ENCODE peak calls at places on chromosomes 4 and X, in nine cellular contexts. W is gastrocnemius medialis; V is activated CD4-positive, CD25-positive, alpha-beta regulatory T cell treated with anti-CD3 and anti-CD28 coated beads, Interleukin-2, amount 50 U/mL, for 24 hours; Q is CD4-positive, alpha-beta T cell; E is Right ventricle myocardium superior; B is Right ventricle myocardium inferior; X is upper lobe of left lung; J is left lung; I is activated CD8-positive, alpha-beta T cell treated with anti-CD3 and anti-CD28 coated beads for 36 hours. L is an unnamed sample.

GRCh38 chr4:53376900-53377299 is 541 bp upstream of the FIP1L1 start:
- ATAC-seq in V (no peak), I (no peak), J (no peak), Q (no peak), E (no peak), X (no peak), B (no peak), W (no peak), L (no peak)

GRCh38 chr4:129822708-129823504 is 727.0 kb downstream of the C4orf33 start:
- ATAC-seq in E (peak), B (no peak), J (peak), X (no peak), W (no peak), V (no peak), I (no peak), Q (no peak), L (no peak)

GRCh38 chrX:47327902-47328301 is 42.5 kb upstream of the ZNF157 start:
- ATAC-seq in B (no peak), J (no peak), V (no peak), W (no peak), X (no peak), I (no peak), Q (no peak), E (no peak), L (no peak)

GRCh38 chrX:19554786-19555185 is 39.5 kb upstream of the MAP3K15 start:
- ATAC-seq in Q (no peak), B (no peak), V (peak), E (no peak), X (no peak), I (peak), W (no peak), J (no peak), L (peak)

GRCh38 chrX:37075892-37076595 is 67.9 kb downstream of the FAM47C start:
- ATAC-seq in J (no peak), I (no peak), W (no peak), E (no peak), X (no peak), Q (no peak), B (no peak), V (no peak), L (no peak)

GRCh38 chr4:77950204-77950603 is 87.6 kb downstream of the MRPL1 start:
- ATAC-seq in E (no peak), I (no peak), V (no peak), X (no peak), W (no peak), Q (no peak), B (no peak), J (no peak), L (no peak)

GRCh38 chr4:82780398-82781231 is 18.0 kb downstream of the SCD5 start:
- ATAC-seq in W (no peak), E (peak), B (peak), Q (no peak), J (peak), X (peak), V (no peak), I (no peak), L (no peak)

GRCh38 chrX:71579136-71579989 is 1.1 kb downstream of the GCNA start:
- ATAC-seq in V (no peak), B (no peak), E (no peak), X (peak), Q (no peak), I (peak), J (no peak), W (no peak), L (no peak)

GRCh38 chrX:151543706-151544105 is 19.8 kb upstream of the PASD1 start:
- ATAC-seq in B (no peak), Q (no peak), J (no peak), E (no peak), X (no peak), V (no peak), W (no peak), I (no peak), L (no peak)

GRCh38 chr4:99131378-99131777 is 12.7 kb downstream of the ADH4 start:
- ATAC-seq in I (no peak), W (no peak), V (no peak), B (no peak), J (no peak), Q (no peak), E (no peak), X (no peak), L (no peak)

GRCh38 chr4:87399148-87399547 is 8.2 kb upstream of the HSD17B11 start:
- ATAC-seq in X (peak), Q (no peak), W (no peak), I (no peak), V (no peak), J (no peak), E (peak), B (no peak), L (no peak)

GRCh38 chr4:20916106-20916505 is 215.8 kb downstream of the PACRGL start:
- ATAC-seq in W (no peak), X (no peak), J (no peak), I (no peak), V (no peak), Q (peak), E (no peak), B (no peak), L (peak)

GRCh38 chr4:83112239-83112638 is 2.3 kb downstream of the PLAC8 start:
- ATAC-seq in Q (no peak), B (no peak), V (no peak), J (no peak), E (no peak), X (no peak), I (no peak), W (no peak), L (no peak)

GRCh38 chr4:150418757-150419410 is 163.1 kb upstream of the MAB21L2 start:
- ATAC-seq in V (no peak), B (no peak), I (no peak), Q (no peak), X (no peak), W (no peak), E (no peak), J (no peak), L (no peak)

GRCh38 chr4:176308441-176308840 is 11.3 kb upstream of the SPCS3 start:
- ATAC-seq in B (no peak), X (no peak), W (no peak), J (no peak), Q (no peak), I (no peak), E (no peak), V (no peak), L (no peak)

GRCh38 chrX:26295425-26295824 is 79.5 kb downstream of the MAGEB5 start:
- ATAC-seq in E (no peak), Q (no peak), I (no peak), X (no peak), W (no peak), V (no peak), B (no peak), J (no peak), L (no peak)

GRCh38 chr4:105417624-105418023 is 56.2 kb downstream of the PPA2 start:
- ATAC-seq in Q (no peak), I (no peak), B (no peak), V (no peak), W (no peak), X (no peak), J (no peak), E (no peak), L (no peak)

L was measured in activated T-helper 17 cell treated with anti-CD3 and anti-CD28 coated beads, Interleukin-2, amount 50 U/mL, for 72 hours.